ENCODE peak calls at places on chromosomes 4 and X, in six cellular contexts. I, Z, K, P, T and J are unnamed samples. For H3K36me3, the result is how much of the 10 kb centered on the place peaks cover.

GRCh38 chrX:54807524-54808108 is at the start of gene MAGED2:
- DNase-seq in I (no peak), Z (peak), K (peak), P (no peak), T (peak), J (no peak)

GRCh38 chr4:55116450-55116849 is 8.9 kb downstream of the KDR start:
- DNase-seq in I (no peak), Z (no peak), K (peak), P (no peak), T (no peak), J (no peak)

GRCh38 chr4:112813790-112814189 is 176.8 kb downstream of the LARP7 start:
- DNase-seq in I (no peak), Z (peak), K (no peak), P (no peak), T (no peak), J (no peak)

GRCh38 chrX:150544222-150544787 is 24.1 kb upstream of the MTM1 start:
- DNase-seq in I (no peak), Z (no peak), K (no peak), P (no peak), T (no peak), J (no peak)

GRCh38 chr4:92198711-92199110 is 105.1 kb upstream of the GRID2 start:
- DNase-seq in I (no peak), Z (peak), K (no peak), P (no peak), T (no peak), J (no peak)

GRCh38 chr4:45668086-45668485 is 455.8 kb downstream of the GABRG1 start:
- DNase-seq in I (no peak), Z (no peak), K (no peak), P (no peak), T (no peak), J (no peak)

GRCh38 chr4:87853108-87853507 is 20.3 kb downstream of the MEPE start:
- DNase-seq in I (peak), Z (peak), K (peak), P (no peak), T (peak), J (no peak)

GRCh38 chrX:10393899-10394298 is 226.5 kb downstream of the MID1 start:
- DNase-seq in I (no peak), Z (peak), K (peak), P (no peak), T (no peak), J (no peak)

GRCh38 chr4:6199344-6199921 is 916 bp downstream of the JAKMIP1 start:
- DNase-seq in I (no peak), Z (no peak), K (no peak), P (no peak), T (no peak), J (no peak)

GRCh38 chrX:41802958-41803357 is 79.0 kb downstream of the GPR82 start:
- DNase-seq in I (no peak), Z (no peak), K (no peak), P (no peak), T (no peak), J (no peak)

GRCh38 chr4:45043916-45044315 is 317.6 kb upstream of the GNPDA2 start:
- DNase-seq in I (no peak), Z (no peak), K (no peak), P (no peak), T (no peak), J (no peak)

GRCh38 chrX:51182545-51182944 is 150.1 kb upstream of the NUDT10 start:
- DNase-seq in I (no peak), Z (no peak), K (no peak), P (no peak), T (no peak), J (no peak)

GRCh38 chr4:110610940-110611785 is 11.7 kb downstream of the PITX2 start:
- DNase-seq in I (no peak), Z (no peak), K (no peak), P (no peak), T (no peak), J (no peak)

GRCh38 chrX:47608130-47608810 is 11.4 kb downstream of the SYN1 start:
- DNase-seq in I (no peak), Z (no peak), K (no peak), P (peak), T (no peak), J (no peak)

DNA sequence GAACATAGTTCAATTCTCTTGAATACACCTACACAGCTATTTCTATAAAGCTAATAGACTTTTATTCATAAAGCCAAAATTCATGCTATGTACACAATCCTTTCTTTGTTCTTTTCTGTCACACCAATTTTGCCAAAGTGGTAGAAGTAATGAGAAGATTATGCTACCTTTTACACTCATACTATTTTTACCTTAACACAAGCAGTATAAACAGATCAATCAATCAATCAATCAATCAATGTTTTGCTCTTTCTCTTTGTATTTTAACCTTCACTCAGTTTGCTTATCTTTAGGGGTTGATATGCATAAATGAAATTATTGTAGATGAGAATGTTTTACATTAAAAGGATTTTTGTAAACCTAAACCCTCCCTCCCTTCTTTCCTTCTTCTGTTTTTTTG is 878.6 kb downstream of the RAPGEF2 start:
- DNase-seq in I (no peak), Z (no peak), K (no peak), P (no peak), T (no peak), J (no peak)
- TF ChIP-seq POLR2A in I (no peak), Z (no peak), K (no peak), P (no peak), T (no peak), J (no peak)

DNA sequence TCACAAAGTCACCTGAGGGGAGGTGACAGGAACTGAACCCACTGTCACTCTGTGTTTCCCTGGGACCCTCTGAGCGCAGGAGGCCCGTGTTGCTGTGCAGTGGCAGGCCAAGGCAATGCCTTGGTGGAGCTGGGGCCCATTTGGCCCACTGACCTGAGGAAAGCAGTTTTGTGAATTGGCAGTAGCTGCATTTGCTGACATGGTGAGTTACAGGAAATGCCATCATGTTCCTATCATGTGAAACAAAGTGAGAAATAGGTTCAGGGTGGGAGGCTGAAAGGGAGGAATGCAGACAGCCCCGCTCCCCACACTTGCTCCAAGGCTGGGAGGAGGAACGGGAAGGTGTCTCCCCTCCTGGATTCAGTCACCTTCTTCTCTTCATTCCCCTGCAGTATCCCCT is 146.1 kb downstream of the PTTG2 start:
- DNase-seq in I (no peak), Z (peak), K (peak), P (no peak), T (no peak), J (no peak)
- H3K36me3 ChIP-seq in I (under half), Z (under half), K (under half), P (under half), T (under half), J (half or more)

DNA sequence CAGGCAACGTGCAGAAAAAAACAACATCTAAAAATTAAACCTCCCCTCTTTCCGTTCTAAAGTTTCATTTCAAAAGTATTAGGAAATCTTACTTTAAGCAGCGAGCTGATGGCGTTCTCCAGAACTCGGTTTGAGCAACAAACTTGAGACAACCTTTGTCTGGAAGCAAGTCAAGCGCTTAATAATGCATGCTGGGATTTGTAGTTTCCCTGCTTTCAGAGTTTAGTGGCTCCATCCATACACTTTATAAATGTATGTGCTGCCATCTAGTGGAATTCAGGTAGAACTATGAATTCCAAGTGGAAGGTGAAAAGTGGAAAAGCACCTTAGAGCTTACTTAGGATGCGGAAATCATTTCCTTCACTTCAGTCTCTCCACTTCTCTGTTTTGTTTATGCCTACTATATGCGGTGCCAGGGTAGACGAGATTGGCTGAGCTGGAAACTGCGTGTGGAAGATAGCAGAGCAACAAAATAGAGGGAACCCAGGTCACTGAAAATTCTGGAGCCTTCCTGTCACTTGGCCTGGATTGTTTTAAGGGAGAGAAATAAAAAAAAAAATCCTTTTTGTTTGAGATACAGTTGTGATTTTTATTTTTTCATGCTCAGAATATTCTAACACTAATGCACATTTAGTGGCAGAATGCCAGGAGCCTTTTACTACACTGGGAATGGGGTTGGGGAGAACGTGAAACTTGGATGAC is at the start of gene BDH2:
- DNase-seq in I (peak), Z (peak), K (peak), P (no peak), T (peak), J (peak)
- TF ChIP-seq POLR2A in I (peak), Z (no peak), K (no peak), P (no peak), T (no peak), J (no peak)

DNA sequence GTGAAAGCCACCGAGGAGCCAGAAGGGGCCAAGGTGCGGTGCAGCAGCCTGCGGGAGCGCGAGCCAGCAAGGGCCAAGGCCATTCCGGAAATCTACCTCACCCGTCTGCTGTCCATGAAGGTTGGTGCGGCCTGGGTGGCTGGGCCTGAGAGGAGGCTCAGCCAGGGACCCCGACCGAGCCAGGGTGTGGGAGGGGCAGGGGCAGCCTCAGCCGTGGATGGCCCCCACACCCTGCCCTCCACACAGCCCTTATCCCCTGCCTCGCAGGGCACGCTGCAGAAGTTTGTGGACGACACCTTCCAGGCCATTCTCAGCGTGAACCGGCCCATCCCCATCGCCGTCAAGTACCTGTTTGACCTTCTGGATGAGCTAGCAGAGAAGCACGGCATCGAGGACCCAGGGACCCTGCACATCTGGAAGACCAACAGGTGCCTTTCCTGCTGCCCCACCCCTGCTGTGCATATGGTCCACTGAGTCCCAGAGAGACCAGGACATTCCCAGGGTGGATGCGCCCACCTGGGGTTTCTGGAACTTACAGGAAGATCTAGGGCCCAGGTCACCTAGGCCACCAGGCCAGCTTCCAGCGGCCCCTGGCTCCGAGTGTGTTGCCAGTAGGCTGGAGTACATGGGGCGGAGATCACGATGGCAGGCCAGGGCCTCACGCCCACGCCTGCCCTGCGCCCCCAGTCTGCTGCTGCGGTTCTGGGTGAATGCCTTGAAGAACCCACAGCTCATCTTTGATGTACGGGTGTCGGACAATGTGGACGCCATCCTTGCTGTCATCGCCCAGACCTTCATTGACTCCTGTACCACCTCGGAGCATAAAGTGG is 3.4 kb upstream of the SRPK3 start:
- DNase-seq in I (no peak), Z (no peak), K (no peak), P (no peak), T (no peak), J (no peak)
- H3K36me3 ChIP-seq in I (under half), Z (under half), K (under half), P (under half), T (under half), J (under half)